ENCODE peak calls at places on chromosomes 1 and 21, in four cellular contexts. W is uterus, U is suprapubic skin, S is A549. R is an unnamed sample.

GRCh38 chr1:236890152-236891056 is 95.3 kb downstream of the MTR start:
- DNase-seq in W (peak), S (no peak), U (no peak), R (no peak)

GRCh38 chr1:81571946-81572345 is 228.8 kb upstream of the ADGRL2 start:
- DNase-seq in U (no peak), S (no peak), W (no peak), R (no peak)

GRCh38 chr1:165185161-165185889 is 171.2 kb downstream of the LMX1A start:
- DNase-seq in S (no peak), W (no peak), U (no peak), R (no peak)

GRCh38 chr1:86259390-86259789 is 102.8 kb upstream of the COL24A1 start:
- DNase-seq in W (no peak), U (no peak), S (no peak), R (no peak)

GRCh38 chr1:155226910-155227260 is 18.4 kb downstream of the MTX1 start:
- DNase-seq in S (peak), W (peak), U (no peak), R (no peak)

GRCh38 chr1:56787330-56787729 is 31.9 kb downstream of the FYB2 start:
- DNase-seq in W (no peak), S (no peak), U (no peak), R (no peak)

GRCh38 chr1:195238313-195238712 is 1369.9 kb downstream of the KCNT2 start:
- DNase-seq in W (no peak), U (no peak), S (no peak), R (no peak)

GRCh38 chr1:220776725-220777326 is 9.9 kb upstream of the MTARC1 start:
- DNase-seq in U (peak), W (peak), S (peak), R (peak)

GRCh38 chr1:155321577-155322497 is 1.1 kb downstream of the RUSC1 start:
- DNase-seq in U (no peak), S (no peak), W (peak), R (no peak)

GRCh38 chr1:245045087-245045881 is 109.5 kb upstream of the KIF26B start:
- DNase-seq in U (no peak), W (no peak), S (no peak), R (no peak)

GRCh38 chr1:105894006-105894405 is 1162.5 kb upstream of the PRMT6 start:
- DNase-seq in W (no peak), U (no peak), S (no peak), R (no peak)

GRCh38 chr1:2135425-2135824 is 59.1 kb downstream of the FAAP20 start:
- DNase-seq in S (no peak), U (peak), W (peak), R (peak)

GRCh38 chr1:87600848-87601247 is 272.2 kb downstream of the LMO4 start:
- DNase-seq in U (no peak), S (no peak), W (no peak), R (no peak)

GRCh38 chr1:205575294-205575885 is 56.4 kb downstream of the ELK4 start:
- DNase-seq in S (no peak), U (peak), W (no peak), R (peak)

GRCh38 chr1:151680812-151681211 is 35.8 kb downstream of the CELF3 start:
- DNase-seq in S (peak), W (no peak), U (no peak), R (no peak)

GRCh38 chr1:68322837-68323687 is 90.7 kb upstream of the WLS start:
- DNase-seq in W (no peak), U (peak), S (no peak), R (peak)

GRCh38 chr1:62301726-62302390 is 17.4 kb downstream of the KANK4 start:
- DNase-seq in U (no peak), W (no peak), S (no peak), R (no peak)

GRCh38 chr1:169809370-169810095 is 14.8 kb upstream of the METTL18 start:
- DNase-seq in U (no peak), S (peak), W (no peak), R (no peak)

GRCh38 chr1:228194921-228195812 is 12.7 kb upstream of the OBSCN start:
- DNase-seq in W (no peak), S (no peak), U (peak), R (no peak)

GRCh38 chr1:8667869-8668595 is 149.4 kb downstream of the RERE start:
- DNase-seq in W (peak), S (no peak), U (no peak), R (no peak)

GRCh38 chr1:110235839-110236682 is 25.9 kb downstream of the KCNC4 start:
- DNase-seq in S (no peak), U (no peak), W (no peak), R (no peak)

GRCh38 chr1:116377564-116378529 is 4.8 kb downstream of the ATP1A1 start:
- DNase-seq in S (no peak), W (peak), U (no peak), R (peak)

GRCh38 chr1:56911539-56911938 is 54.3 kb downstream of the C8B start:
- DNase-seq in U (no peak), W (no peak), S (no peak), R (no peak)

GRCh38 chr1:160618763-160619274 is 28.0 kb downstream of the SLAMF1 start:
- DNase-seq in W (no peak), S (peak), U (no peak), R (no peak)

GRCh38 chr21:33940846-33941245 is 25.2 kb upstream of the ATP5PO start:
- DNase-seq in W (no peak), S (no peak), U (no peak), R (no peak)

GRCh38 chr1:172940170-172940855 is 110.4 kb downstream of the TNFSF18 start:
- DNase-seq in S (no peak), W (no peak), U (no peak), R (no peak)

GRCh38 chr1:8297245-8297644 is 20.7 kb upstream of the SLC45A1 start:
- DNase-seq in U (no peak), W (no peak), S (no peak), R (no peak)

GRCh38 chr21:34023691-34024381 is 49.5 kb upstream of the MRPS6 start:
- DNase-seq in W (no peak), S (no peak), U (no peak), R (no peak)

GRCh38 chr1:214234635-214235025 is 46.3 kb upstream of the SMYD2 start:
- DNase-seq in U (no peak), S (no peak), W (no peak), R (no peak)

GRCh38 chr1:162179121-162179520 is 109.6 kb downstream of the NOS1AP start:
- DNase-seq in U (no peak), W (no peak), S (no peak), R (no peak)

GRCh38 chr1:226763741-226764264 is 24.7 kb upstream of the ITPKB start:
- DNase-seq in W (peak), U (no peak), S (peak), R (no peak)

GRCh38 chr1:72280714-72281113 is 1.6 kb downstream of the NEGR1 start:
- DNase-seq in U (no peak), S (no peak), W (no peak), R (no peak)
- H3K4me3 ChIP-seq in U (peak), S (no peak), W (no peak), R (no peak)

GRCh38 chr1:167912294-167912693 is 1.6 kb downstream of the ADCY10 start:
- DNase-seq in W (no peak), S (no peak), U (no peak), R (no peak)
- TF ChIP-seq POLR2A in W (no peak), S (no peak), U (no peak), R (no peak)

DNA sequence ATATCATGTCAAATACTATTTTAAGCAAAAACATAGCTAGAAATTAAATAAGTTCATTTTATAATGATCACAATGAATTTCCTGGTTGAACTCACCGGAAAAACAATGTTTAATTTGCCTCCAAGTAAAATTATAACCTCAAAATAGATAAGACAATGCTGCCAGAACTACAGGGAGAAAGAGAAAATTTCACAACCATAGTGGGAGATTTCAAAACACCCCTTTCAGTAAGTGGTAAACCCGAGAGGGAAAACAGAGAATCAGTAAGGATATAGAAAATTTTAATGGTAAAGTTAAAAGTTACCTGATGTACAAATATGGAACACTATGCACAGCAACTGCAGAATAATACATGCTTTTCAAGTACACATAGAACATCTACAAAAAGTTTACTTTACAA is 43.2 kb upstream of the PLA2G4A start:
- DNase-seq in W (no peak), S (no peak), U (no peak), R (no peak)
- TF ChIP-seq CTCF in W (no peak), S (no peak), U (no peak), R (no peak)

DNA sequence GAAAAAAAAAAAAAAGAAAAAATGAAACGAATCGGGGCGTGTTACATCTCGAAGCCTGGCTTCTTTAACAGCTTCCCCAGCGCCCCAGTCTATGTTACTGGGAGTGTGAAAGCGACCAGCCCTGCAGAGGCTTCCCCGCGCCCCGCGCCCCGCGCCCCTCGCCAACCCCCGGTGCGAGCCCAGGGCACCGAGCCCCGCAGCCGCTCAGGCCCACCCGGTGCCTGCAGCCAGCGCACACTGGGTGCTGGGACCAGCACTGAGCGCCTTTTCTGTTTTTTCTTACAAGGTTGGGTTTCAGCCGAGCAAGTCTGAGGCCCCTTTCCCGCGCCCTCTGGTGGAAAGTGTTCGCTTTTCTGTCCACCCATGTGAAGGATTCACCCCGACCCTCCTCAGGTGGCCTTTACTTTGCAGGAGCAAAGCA is 42.1 kb upstream of the ZNF496 start:
- DNase-seq in U (no peak), W (peak), S (no peak), R (peak)
- H3K4me3 ChIP-seq in U (peak), W (no peak), S (no peak), R (no peak)

DNA sequence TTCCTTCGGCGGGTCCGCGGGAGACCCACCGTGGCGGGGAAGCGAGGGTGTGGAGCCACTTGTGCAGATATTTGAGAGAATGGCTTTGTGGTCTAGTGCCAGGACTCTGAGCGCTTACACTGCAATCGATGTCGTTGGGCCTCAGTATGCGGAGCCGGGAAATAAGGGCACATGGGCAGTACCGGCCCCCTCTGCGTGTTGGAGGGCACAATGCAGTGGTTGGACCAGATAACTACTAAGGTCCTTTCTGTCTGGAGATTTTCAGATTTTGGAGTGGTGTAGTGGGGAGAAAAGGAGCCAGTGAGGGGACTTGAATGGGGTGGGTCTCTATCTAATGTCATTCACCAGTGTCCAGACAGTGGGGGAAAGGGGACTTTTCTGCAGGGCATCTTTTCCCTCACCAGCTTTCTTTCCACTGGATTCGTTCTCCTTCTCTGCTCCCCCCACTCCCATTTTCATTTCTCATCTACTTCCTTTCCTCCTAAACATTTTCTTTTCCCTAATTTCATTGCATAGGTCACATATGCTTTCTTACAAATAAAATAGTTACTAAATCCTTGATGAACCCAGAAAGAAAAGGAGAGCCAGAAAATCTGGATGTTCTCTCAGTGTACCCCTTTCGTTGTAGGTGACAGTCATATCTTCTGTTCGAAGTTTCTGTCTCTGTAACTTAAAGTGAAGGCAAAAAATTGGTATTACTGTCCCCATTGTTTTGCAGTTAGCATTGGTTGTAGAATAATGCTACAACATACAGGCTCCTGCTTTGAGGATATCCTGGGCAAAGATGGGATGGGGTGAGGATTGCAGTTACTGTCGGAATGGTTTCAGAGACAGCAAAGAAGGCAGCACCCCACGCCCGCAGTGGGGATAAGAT is 1.4 kb downstream of the ATF3 start:
- DNase-seq in W (no peak), S (no peak), U (no peak), R (no peak)
- TF ChIP-seq POLR2A in W (no peak), S (no peak), U (no peak), R (no peak)

DNA sequence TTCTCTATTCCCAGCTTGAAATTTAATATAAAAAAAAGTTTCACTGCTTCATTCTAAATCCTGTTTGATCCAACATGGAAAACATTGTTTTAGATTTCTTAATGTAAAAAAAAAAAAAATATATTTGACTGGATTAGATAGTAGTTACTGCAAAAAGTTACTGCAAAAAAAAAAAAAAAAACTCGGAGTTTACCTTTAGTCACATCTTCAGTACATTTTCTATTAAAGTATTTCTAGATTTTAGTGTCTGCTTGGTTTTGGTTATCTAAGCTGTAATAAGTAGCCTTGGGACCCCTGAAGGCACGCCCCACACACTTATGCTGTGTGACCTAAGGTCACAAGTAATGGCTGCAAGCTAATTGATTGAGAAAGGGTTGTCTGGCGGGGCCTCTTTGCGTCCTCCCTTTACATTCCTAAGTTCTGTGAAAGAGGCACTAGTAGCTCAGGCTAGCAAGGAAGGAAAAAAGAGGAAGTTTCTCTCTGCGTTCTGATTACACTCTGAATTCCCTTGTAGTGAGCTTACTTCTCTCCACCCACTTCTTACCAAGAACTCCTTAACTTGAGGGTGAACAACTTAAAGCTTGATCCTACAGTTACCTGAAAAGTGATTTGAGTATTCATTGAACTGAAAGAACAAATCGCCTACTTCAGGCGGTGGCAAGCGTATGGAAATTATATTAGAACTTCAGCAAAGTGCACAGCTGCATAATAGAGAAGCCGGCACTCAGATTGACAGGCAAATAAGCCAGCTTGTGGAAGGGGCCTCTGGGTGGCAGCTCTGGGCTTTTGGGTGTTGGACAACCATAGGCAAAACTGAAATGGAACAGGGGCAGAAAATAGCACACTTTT is 464.2 kb downstream of the USP25 start:
- DNase-seq in S (peak), U (peak), W (peak), R (no peak)
- TF ChIP-seq CTCF in S (peak), U (no peak), W (peak), R (no peak)

GRCh38 chr1:223716302-223716862 is 4.0 kb downstream of the CAPN2 start:
- DNase-seq in U (no peak), S (no peak), W (no peak), R (no peak)
- H3K4me3 ChIP-seq in U (peak), S (no peak), W (no peak), R (no peak)

R was measured in lower leg skin.